ENCODE peak calls at places on chromosome 19, in seven cellular contexts. P is head of caudate nucleus; I is effector CD4-positive, alpha-beta T cell; V is NCI-H1105; X is anterior cingulate cortex; R is NCI-H2081; O is stimulated activated CD8-positive, alpha-beta memory T cell treated with anti-CD3 and anti-CD28 coated beads, Interleukin-15, amount 100 ng/mL, for 24 hours. Y is an unnamed sample.

GRCh38 chr19:30651066-30651465 is 278.9 kb downstream of the ZNF536 start:
- DNase-seq in P (peak), I (no peak), V (peak), X (no peak), R (no peak), O (no peak), Y (no peak)

GRCh38 chr19:56838930-56839664 is 1.4 kb downstream of the PEG3 start:
- DNase-seq in P (peak), I (no peak), V (no peak), X (peak), R (no peak), O (no peak), Y (no peak)

GRCh38 chr19:54084410-54084809 is 3.2 kb upstream of the TARM1 start:
- DNase-seq in P (no peak), I (no peak), V (no peak), X (no peak), R (no peak), O (no peak), Y (no peak)

GRCh38 chr19:53944416-53944815 is 18.3 kb upstream of the CACNG8 start:
- DNase-seq in P (no peak), I (no peak), V (no peak), X (no peak), R (no peak), O (no peak), Y (no peak)

GRCh38 chr19:45781282-45782161 is 768 bp downstream of the DMPK start:
- DNase-seq in P (no peak), I (no peak), V (peak), X (no peak), R (peak), O (no peak), Y (peak)

GRCh38 chr19:8811315-8812172 is 20.6 kb downstream of the ZNF558 start:
- DNase-seq in P (no peak), I (no peak), V (no peak), X (no peak), R (no peak), O (no peak), Y (no peak)

GRCh38 chr19:54388001-54388802 is 23.5 kb upstream of the LAIR1 start:
- DNase-seq in P (peak), I (peak), V (no peak), X (no peak), R (no peak), O (no peak), Y (no peak)

GRCh38 chr19:41548954-41549688 is 26.8 kb upstream of the CEACAM21 start:
- DNase-seq in P (no peak), I (peak), V (no peak), X (no peak), R (no peak), O (no peak), Y (no peak)

GRCh38 chr19:50496189-50497029 is 14.6 kb downstream of the JOSD2 start:
- DNase-seq in P (peak), I (no peak), V (no peak), X (peak), R (no peak), O (no peak), Y (no peak)

GRCh38 chr19:23855676-23856075 is 59.0 kb upstream of the ZNF726 start:
- DNase-seq in P (no peak), I (no peak), V (no peak), X (no peak), R (no peak), O (no peak), Y (no peak)

GRCh38 chr19:11444059-11444458 is 8.6 kb downstream of the PRKCSH start:
- DNase-seq in P (no peak), I (no peak), V (no peak), X (no peak), R (no peak), O (no peak), Y (no peak)

GRCh38 chr19:11496391-11497163 is 9.1 kb downstream of the ZNF653 start:
- DNase-seq in P (peak), I (peak), V (no peak), X (no peak), R (peak), O (peak), Y (peak)

GRCh38 chr19:42420055-42420544 is 7.1 kb downstream of the LIPE start:
- DNase-seq in P (peak), I (peak), V (no peak), X (no peak), R (no peak), O (peak), Y (no peak)

GRCh38 chr19:5718032-5718578 is 1.8 kb downstream of the LONP1 start:
- DNase-seq in P (no peak), I (no peak), V (no peak), X (no peak), R (no peak), O (no peak), Y (no peak)

GRCh38 chr19:43699506-43700367 is 16.1 kb upstream of the IRGC start:
- DNase-seq in P (peak), I (no peak), V (no peak), X (no peak), R (no peak), O (no peak), Y (no peak)

GRCh38 chr19:4473011-4473410 is 914 bp downstream of the HDGFL2 start:
- DNase-seq in P (no peak), I (no peak), V (no peak), X (no peak), R (no peak), O (no peak), Y (no peak)

GRCh38 chr19:29450306-29450705 is 75.5 kb upstream of the VSTM2B start:
- DNase-seq in P (no peak), I (no peak), V (no peak), X (no peak), R (no peak), O (no peak), Y (no peak)

GRCh38 chr19:46269085-46269484 is 27.8 kb upstream of the HIF3A start:
- DNase-seq in P (no peak), I (no peak), V (no peak), X (no peak), R (no peak), O (no peak), Y (no peak)

GRCh38 chr19:46133101-46133627 is 8.7 kb upstream of the IGFL3 start:
- DNase-seq in P (no peak), I (no peak), V (peak), X (no peak), R (peak), O (no peak), Y (peak)

GRCh38 chr19:46388311-46389095 is 24.9 kb downstream of the CCDC8 start:
- DNase-seq in P (no peak), I (no peak), V (no peak), X (no peak), R (no peak), O (no peak), Y (no peak)

GRCh38 chr19:54158812-54159351 is 639 bp downstream of the LENG1 start:
- DNase-seq in P (no peak), I (no peak), V (no peak), X (no peak), R (no peak), O (no peak), Y (no peak)

GRCh38 chr19:35354898-35355297 is 3.4 kb upstream of the FFAR3 start:
- DNase-seq in P (no peak), I (no peak), V (no peak), X (no peak), R (no peak), O (no peak), Y (no peak)

GRCh38 chr19:4707956-4708650 is 15.5 kb downstream of the DPP9 start:
- DNase-seq in P (no peak), I (no peak), V (no peak), X (no peak), R (no peak), O (no peak), Y (no peak)

GRCh38 chr19:14472202-14472961 is 2.8 kb downstream of the PTGER1 start:
- DNase-seq in P (peak), I (peak), V (peak), X (no peak), R (peak), O (peak), Y (peak)

GRCh38 chr19:2167896-2168618 is 4.3 kb downstream of the DOT1L start:
- DNase-seq in P (peak), I (no peak), V (no peak), X (no peak), R (no peak), O (no peak), Y (no peak)